ENCODE peak calls at places on chromosomes 7 and 10, in four cellular contexts. I is WTC11, Z is GM12878, C is HepG2. T is an unnamed sample.

GRCh38 chr10:88163572-88163971 is 300.1 kb downstream of the PTEN start:
- DNase-seq in I (no peak), C (no peak), Z (no peak), T (no peak)

GRCh38 chr10:4606856-4607636 is 219.0 kb upstream of the AKR1E2 start:
- DNase-seq in C (no peak), Z (no peak), I (no peak), T (no peak)

GRCh38 chr7:130385600-130386066 is 5.3 kb downstream of the CPA1 start:
- DNase-seq in C (no peak), I (no peak), Z (no peak), T (no peak)

GRCh38 chr10:36281871-36282331 is 639.8 kb upstream of the FZD8 start:
- DNase-seq in C (no peak), Z (no peak), I (no peak), T (no peak)

GRCh38 chr10:49187950-49188761 is at the start of gene TMEM273:
- DNase-seq in Z (peak; percentile 73), C (no peak), I (no peak), T (peak; percentile 62)

GRCh38 chr7:149766215-149766614 is 7.2 kb downstream of the ZNF467 start:
- DNase-seq in I (no peak), C (no peak), Z (no peak), T (no peak)

GRCh38 chr10:122279725-122280141 is 8.6 kb downstream of the BTBD16 start:
- DNase-seq in C (peak; percentile 54), I (peak; percentile 79), Z (no peak), T (peak; percentile 42)

GRCh38 chr10:75703191-75703861 is 271.9 kb downstream of the LRMDA start:
- DNase-seq in C (no peak), I (no peak), Z (no peak), T (no peak)

GRCh38 chr7:9657257-9657656 is 1223.8 kb downstream of the NXPH1 start:
- DNase-seq in I (no peak), Z (no peak), C (no peak), T (no peak)

GRCh38 chr7:145698526-145699262 is 417.9 kb upstream of the CNTNAP2 start:
- DNase-seq in Z (no peak), C (no peak), I (no peak), T (peak; percentile 7)

GRCh38 chr7:98102170-98102569 is 4.5 kb upstream of the LMTK2 start:
- DNase-seq in C (no peak), I (no peak), Z (no peak), T (no peak)

GRCh38 chr7:104552102-104552501 is 223.7 kb downstream of the LHFPL3 start:
- DNase-seq in Z (no peak), I (peak; percentile 75), C (peak; percentile 31), T (peak; percentile 37)

GRCh38 chr7:157183832-157184231 is 45.1 kb downstream of the UBE3C start:
- DNase-seq in I (no peak), C (no peak), Z (no peak), T (no peak)

GRCh38 chr7:41224063-41224763 is 478.7 kb downstream of the INHBA start:
- DNase-seq in I (no peak), Z (no peak), C (no peak), T (no peak)

GRCh38 chr7:77696643-77697534 is 630 bp downstream of the RSBN1L start:
- DNase-seq in C (peak; percentile 59), Z (no peak), I (peak; percentile 49), T (peak; percentile 68)
- TF ChIP-seq CREM in C (no peak), Z (no peak), I (no peak), T (no peak)

DNA sequence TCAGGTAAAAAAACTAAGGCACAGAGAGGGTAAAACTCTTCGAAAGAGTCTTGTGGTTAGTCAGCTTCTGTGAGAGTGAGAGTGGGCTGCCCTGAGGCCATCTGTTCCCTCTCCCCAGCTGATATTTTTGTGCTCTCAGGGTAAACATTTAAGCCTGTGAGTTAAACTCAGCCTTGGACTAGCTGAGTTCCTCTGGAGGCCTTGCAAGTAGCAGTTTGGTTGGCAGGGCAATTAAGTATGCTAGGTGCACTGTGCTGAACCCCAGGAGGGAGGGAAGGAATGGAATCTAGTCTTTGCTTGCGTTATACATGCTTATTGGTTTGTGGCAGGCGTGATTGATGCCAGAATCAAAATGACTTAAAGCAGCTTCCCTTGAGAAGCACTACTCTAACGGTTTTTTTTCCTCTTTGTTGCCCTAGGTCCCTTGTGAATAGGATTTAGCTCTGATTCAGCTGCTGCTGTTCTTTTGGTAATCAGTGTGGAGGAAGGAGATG is 140.2 kb downstream of the AUTS2 start:
- DNase-seq in C (no peak), Z (peak; percentile 82), I (no peak), T (no peak)
- TF ChIP-seq CREM in C (no peak), Z (peak; percentile 26), I (no peak), T (no peak)

GRCh38 chr10:112395809-112396530 is 22.1 kb downstream of the ACSL5 start:
- DNase-seq in Z (no peak), C (no peak), I (no peak), T (no peak)
- TF ChIP-seq CREM in Z (no peak), C (no peak), I (no peak), T (no peak)

DNA sequence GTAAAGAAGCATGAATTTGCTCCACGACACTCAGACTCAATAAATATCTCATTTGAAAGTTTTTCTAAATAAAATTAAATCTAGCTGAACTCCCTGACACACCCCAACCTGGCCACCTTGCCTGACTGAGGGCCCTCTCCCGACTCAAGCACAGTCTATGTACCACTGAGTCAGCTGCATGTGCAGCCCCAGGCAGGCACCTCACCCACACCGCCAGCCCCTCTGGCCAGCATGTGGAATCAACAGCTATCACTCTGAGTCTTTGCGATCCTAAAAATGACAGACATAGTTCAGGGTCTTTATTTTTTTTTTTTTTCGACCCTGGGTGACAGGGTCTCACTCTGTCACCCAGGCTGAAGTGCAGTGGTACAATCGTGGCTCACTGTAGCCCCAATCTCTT is 35.2 kb downstream of the OAT start:
- DNase-seq in C (no peak), Z (no peak), I (no peak), T (no peak)
- TF ChIP-seq CREM in C (no peak), Z (no peak), I (no peak), T (no peak)

GRCh38 chr7:30505174-30505697 is 607 bp upstream of the GGCT start:
- DNase-seq in C (no peak), I (no peak), Z (no peak), T (no peak)

GRCh38 chr7:30502470-30503251 is 2.0 kb downstream of the GGCT start:
- DNase-seq in Z (no peak), C (no peak), I (no peak), T (no peak)

GRCh38 chr7:30501264-30501663 is 3.4 kb downstream of the GGCT start:
- DNase-seq in Z (no peak), I (no peak), C (no peak), T (no peak)

GRCh38 chr7:30503273-30504212 is 1.1 kb downstream of the GGCT start:
- DNase-seq in C (no peak), I (no peak), Z (no peak), T (no peak)

GRCh38 chr7:30504347-30505173 is at the start of gene GGCT:
- DNase-seq in I (peak; percentile 97), Z (peak; percentile 95), C (peak; percentile 97), T (peak; percentile 100)
- TF ChIP-seq CREM in I (peak; percentile 58), Z (peak; percentile 38), C (peak; percentile 43), T (peak; percentile 73)

GRCh38 chr7:154696556-154696955 is 306.4 kb downstream of the PAXIP1 start:
- DNase-seq in C (no peak), I (no peak), Z (no peak), T (no peak)

GRCh38 chr7:154695836-154696235 is 307.1 kb downstream of the PAXIP1 start:
- DNase-seq in Z (no peak), C (no peak), I (no peak), T (no peak)

GRCh38 chr7:154699421-154699820 is 303.5 kb downstream of the PAXIP1 start:
- DNase-seq in C (no peak), I (no peak), Z (no peak), T (no peak)

GRCh38 chr7:154693646-154694045 is 309.3 kb downstream of the PAXIP1 start:
- DNase-seq in Z (no peak), C (no peak), I (no peak), T (no peak)

DNA sequence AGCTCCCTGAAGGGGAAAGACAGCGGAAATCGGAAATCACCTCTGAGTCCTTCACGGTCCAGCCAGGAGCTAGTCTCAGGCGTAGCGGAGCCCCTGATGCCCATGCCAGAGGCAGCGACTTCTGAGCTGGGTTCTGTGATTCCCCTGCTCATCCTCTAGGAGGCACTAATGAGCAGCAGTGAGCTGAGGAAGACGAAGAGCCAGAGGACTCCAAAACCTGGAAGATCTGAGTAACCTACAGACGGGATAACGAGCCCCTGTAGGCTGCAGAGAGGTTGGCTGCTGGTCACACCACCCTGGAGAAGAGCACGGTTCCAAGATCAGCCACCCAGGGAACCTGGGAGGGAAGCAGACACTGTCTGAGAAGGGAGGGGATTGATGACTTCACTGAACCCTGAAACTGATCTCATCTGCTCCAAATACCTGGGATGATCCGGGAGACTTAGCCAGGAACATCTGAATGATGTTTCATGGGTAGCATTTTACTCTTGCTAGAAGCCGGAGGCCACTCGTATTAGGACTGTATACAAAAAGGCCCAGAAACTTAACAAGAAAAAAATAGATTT is 304.1 kb downstream of the PAXIP1 start:
- DNase-seq in Z (no peak), C (peak; percentile 7), I (no peak), T (peak; percentile 77)
- TF ChIP-seq CREM in Z (no peak), C (no peak), I (no peak), T (peak; percentile 15)

DNA sequence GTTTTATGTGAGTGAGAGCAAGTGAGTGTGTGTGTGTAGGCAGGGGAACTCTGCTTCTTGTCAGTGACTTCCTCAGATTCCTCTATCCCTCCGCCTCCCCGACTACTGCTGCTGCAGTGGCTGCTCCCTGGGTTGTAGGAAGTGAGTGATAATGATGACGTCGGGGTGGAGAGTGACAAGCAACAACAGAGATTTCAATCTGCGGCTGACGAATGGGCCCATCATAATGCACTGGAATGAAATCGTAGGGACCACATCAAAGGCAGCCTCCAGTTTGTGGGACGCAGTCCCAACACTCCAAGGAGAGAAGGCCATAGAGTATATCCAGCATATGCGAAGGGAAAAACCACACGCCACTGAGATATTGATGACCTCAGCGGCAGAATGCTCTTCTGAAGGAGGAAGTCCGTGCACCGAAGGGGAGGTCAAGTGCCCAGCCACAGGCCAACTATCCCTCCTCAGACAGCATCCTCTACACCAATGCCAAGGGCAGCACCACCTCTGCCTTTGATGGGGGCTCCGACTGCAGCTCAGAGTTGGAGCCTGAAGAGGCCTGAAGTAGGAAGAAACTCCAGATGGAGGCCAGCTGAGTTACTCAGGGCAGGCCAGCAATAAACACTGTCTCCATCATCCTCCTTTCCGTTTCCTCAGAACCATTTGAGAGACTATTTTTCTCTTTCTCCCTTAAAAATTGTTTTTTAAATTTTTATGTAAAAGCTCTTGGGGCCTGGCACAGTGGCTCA is 11.3 kb upstream of the STMP1 start:
- DNase-seq in Z (no peak), C (no peak), I (no peak), T (no peak)
- TF ChIP-seq CREM in Z (no peak), C (no peak), I (no peak), T (peak; percentile 97)

GRCh38 chr7:1800876-1801275 is 130.8 kb downstream of the ELFN1 start:
- DNase-seq in I (no peak), Z (no peak), C (no peak), T (no peak)

GRCh38 chr7:1802899-1803298 is 132.8 kb downstream of the ELFN1 start:
- DNase-seq in C (no peak), Z (no peak), I (no peak), T (no peak)

GRCh38 chr7:1794888-1795542 is 124.9 kb downstream of the ELFN1 start:
- DNase-seq in I (no peak), C (peak; percentile 49), Z (no peak), T (peak; percentile 48)

DNA sequence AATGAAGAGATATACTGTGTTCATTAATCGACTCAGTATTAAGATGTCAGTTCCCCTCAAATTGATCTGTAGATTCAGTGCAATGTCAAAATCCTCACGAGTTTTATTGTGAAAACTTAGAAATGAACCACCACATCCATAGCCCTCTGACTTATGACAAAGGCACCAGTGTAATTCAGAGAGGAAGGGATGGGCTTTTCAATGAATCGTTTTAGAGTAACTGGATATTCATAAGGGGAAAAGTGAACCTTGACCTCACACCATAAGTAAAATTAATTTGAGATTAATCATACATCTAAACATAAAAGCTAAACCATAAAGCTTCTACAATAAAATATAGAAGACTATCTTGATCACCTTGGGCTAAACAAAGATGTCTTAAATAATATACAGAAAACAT is 128.1 kb downstream of the ELFN1 start:
- DNase-seq in C (no peak), I (no peak), Z (no peak), T (no peak)
- TF ChIP-seq CREM in C (no peak), I (no peak), Z (no peak), T (no peak)

T was measured in K562.